ENCODE peak calls at places on chromosomes 11 and 22, in seven cellular contexts. Y, Z, J, O, K, M and X are unnamed samples.

GRCh38 chr11:70191495-70192140 is 11.5 kb upstream of the FADD start:
- DNase-seq in Y (peak; percentile 93), Z (peak; percentile 1), J (peak; percentile 90), O (peak; percentile 72), K (peak; percentile 24), M (peak; percentile 84), X (peak; percentile 41)

GRCh38 chr11:62542750-62543567 is 3.6 kb downstream of the AHNAK start:
- DNase-seq in Y (peak; percentile 91), Z (peak; percentile 42), J (peak; percentile 93), O (peak; percentile 81), K (peak; percentile 76), M (peak; percentile 83), X (peak; percentile 76)

GRCh38 chr11:68891356-68891948 is 12.2 kb downstream of the MRPL21 start:
- DNase-seq in Y (no peak), Z (no peak), J (no peak), O (no peak), K (no peak), M (no peak), X (no peak)

GRCh38 chr11:108538022-108538424 is 39.8 kb upstream of the POGLUT3 start:
- DNase-seq in Y (peak; percentile 21), Z (no peak), J (no peak), O (no peak), K (no peak), M (no peak), X (no peak)

GRCh38 chr11:124915541-124916369 is 3.3 kb upstream of the HEPN1 start:
- DNase-seq in Y (no peak), Z (no peak), J (no peak), O (no peak), K (no peak), M (no peak), X (no peak)

GRCh38 chr22:44540756-44541670 is 43.0 kb upstream of the RTL6 start:
- DNase-seq in Y (no peak), Z (no peak), J (no peak), O (no peak), K (no peak), M (no peak), X (no peak)

GRCh38 chr11:70398834-70399680 is 728 bp downstream of the CTTN start:
- DNase-seq in Y (peak; percentile 43), Z (no peak), J (no peak), O (peak; percentile 25), K (no peak), M (peak; percentile 82), X (no peak)

GRCh38 chr11:90220391-90220790 is 2.5 kb downstream of the CHORDC1 start:
- DNase-seq in Y (no peak), Z (no peak), J (no peak), O (no peak), K (no peak), M (peak; percentile 42), X (no peak)

GRCh38 chr11:117328414-117329010 is 858 bp downstream of the CEP164 start:
- DNase-seq in Y (no peak), Z (no peak), J (no peak), O (no peak), K (no peak), M (peak; percentile 42), X (no peak)

GRCh38 chr11:121657191-121657590 is 204.4 kb upstream of the SORL1-AS1 start:
- DNase-seq in Y (no peak), Z (no peak), J (no peak), O (no peak), K (no peak), M (no peak), X (no peak)

GRCh38 chr11:10233581-10233980 is 60.4 kb downstream of the SBF2 start:
- DNase-seq in Y (no peak), Z (no peak), J (no peak), O (no peak), K (no peak), M (no peak), X (no peak)

GRCh38 chr11:113690619-113691569 is 15.2 kb downstream of the TMPRSS5 start:
- DNase-seq in Y (peak; percentile 93), Z (no peak), J (no peak), O (peak; percentile 57), K (no peak), M (peak; percentile 49), X (no peak)

GRCh38 chr22:45280995-45281394 is 3.8 kb upstream of the UPK3A start:
- DNase-seq in Y (no peak), Z (no peak), J (no peak), O (no peak), K (no peak), M (no peak), X (no peak)

GRCh38 chr22:29716814-29717213 is 3.0 kb upstream of the CABP7 start:
- DNase-seq in Y (peak; percentile 89), Z (no peak), J (no peak), O (peak; percentile 29), K (no peak), M (peak; percentile 70), X (no peak)

GRCh38 chr22:43186272-43187170 is at the start of gene TTLL12:
- DNase-seq in Y (peak; percentile 69), Z (peak; percentile 11), J (peak; percentile 84), O (peak; percentile 76), K (peak; percentile 71), M (peak; percentile 92), X (peak; percentile 80)

GRCh38 chr11:27296406-27296994 is 66.5 kb downstream of the CCDC34 start:
- DNase-seq in Y (peak; percentile 12), Z (peak; percentile 5), J (no peak), O (no peak), K (no peak), M (peak; percentile 49), X (no peak)

GRCh38 chr11:124902616-124903015 is 5.0 kb upstream of the ROBO4 start:
- DNase-seq in Y (no peak), Z (no peak), J (no peak), O (no peak), K (no peak), M (no peak), X (no peak)

GRCh38 chr11:63610604-63611394 is 3.4 kb downstream of the PLAAT3 start:
- DNase-seq in Y (peak; percentile 59), Z (no peak), J (no peak), O (no peak), K (no peak), M (no peak), X (no peak)

GRCh38 chr22:36541831-36542391 is 12.9 kb upstream of the EIF3D start:
- DNase-seq in Y (peak; percentile 75), Z (no peak), J (peak; percentile 6), O (peak; percentile 68), K (no peak), M (no peak), X (no peak)

GRCh38 chr11:11117730-11118129 is 235.3 kb downstream of the CSNK2A3 start:
- DNase-seq in Y (no peak), Z (no peak), J (no peak), O (no peak), K (no peak), M (no peak), X (no peak)

GRCh38 chr22:22835892-22836291 is 51.7 kb upstream of the IGLL5 start:
- DNase-seq in Y (no peak), Z (no peak), J (no peak), O (no peak), K (no peak), M (no peak), X (no peak)

GRCh38 chr11:113957016-113957415 is 17.9 kb upstream of the HTR3A start:
- DNase-seq in Y (no peak), Z (peak; percentile 22), J (no peak), O (no peak), K (no peak), M (no peak), X (no peak)

GRCh38 chr11:102592634-102593581 is 32.2 kb downstream of the MMP20 start:
- DNase-seq in Y (no peak), Z (no peak), J (no peak), O (no peak), K (no peak), M (no peak), X (no peak)

GRCh38 chr22:24968066-24968561 is 15.6 kb downstream of the KIAA1671 start:
- DNase-seq in Y (no peak), Z (no peak), J (no peak), O (no peak), K (no peak), M (no peak), X (no peak)

GRCh38 chr11:61797263-61797944 is 4.7 kb downstream of the FEN1 start:
- DNase-seq in Y (peak; percentile 73), Z (peak; percentile 53), J (peak; percentile 62), O (peak; percentile 69), K (peak; percentile 73), M (peak; percentile 72), X (peak; percentile 65)

GRCh38 chr11:99934008-99934407 is 753.1 kb upstream of the ARHGAP42 start:
- DNase-seq in Y (no peak), Z (no peak), J (no peak), O (no peak), K (no peak), M (no peak), X (no peak)